ENCODE peak calls at places on chromosomes 5 and 9, in nine cellular contexts. Z is astrocyte, U is uterus, X is LNCaP clone FGC, R is brain microvascular endothelial cell, H is GM12865, J is heart right ventricle, G is psoas muscle, B is upper lobe of right lung. C is an unnamed sample.

GRCh38 chr9:24096756-24097155 is 270.7 kb upstream of the ELAVL2 start:
- DNase-seq in Z (no peak), U (no peak), X (no peak), R (no peak), H (no peak), J (no peak), G (no peak), B (no peak), C (no peak)

GRCh38 chr5:3155029-3155428 is 403.6 kb upstream of the IRX2 start:
- DNase-seq in Z (no peak), U (no peak), X (no peak), R (no peak), H (no peak), J (no peak), G (no peak), B (no peak), C (no peak)

GRCh38 chr5:57844410-57844809 is 361.8 kb upstream of the ACTBL2 start:
- DNase-seq in Z (no peak), U (no peak), X (no peak), R (no peak), H (no peak), J (peak), G (no peak), B (no peak), C (no peak)

GRCh38 chr5:107204413-107204812 is 466.3 kb downstream of the EFNA5 start:
- DNase-seq in Z (no peak), U (no peak), X (no peak), R (no peak), H (no peak), J (no peak), G (no peak), B (no peak), C (no peak)

GRCh38 chr5:95730011-95730700 is 980 bp upstream of the RHOBTB3 start:
- DNase-seq in Z (no peak), U (no peak), X (no peak), R (no peak), H (no peak), J (no peak), G (no peak), B (no peak), C (no peak)

GRCh38 chr9:105318729-105319513 is 74.5 kb downstream of the SLC44A1 start:
- DNase-seq in Z (no peak), U (no peak), X (peak), R (no peak), H (peak), J (no peak), G (no peak), B (no peak), C (no peak)

GRCh38 chr9:1231998-1232919 is 182.1 kb downstream of the DMRT2 start:
- DNase-seq in Z (peak), U (peak), X (peak), R (peak), H (no peak), J (peak), G (peak), B (peak), C (peak)

GRCh38 chr5:134249469-134250379 is 23.9 kb upstream of the PPP2CA start:
- DNase-seq in Z (no peak), U (peak), X (no peak), R (no peak), H (no peak), J (no peak), G (no peak), B (peak), C (no peak)

GRCh38 chr5:58127486-58128220 is 332.2 kb downstream of the PLK2 start:
- DNase-seq in Z (no peak), U (no peak), X (peak), R (no peak), H (no peak), J (no peak), G (no peak), B (no peak), C (no peak)

GRCh38 chr9:112093147-112093874 is 81.8 kb downstream of the SUSD1 start:
- DNase-seq in Z (no peak), U (no peak), X (no peak), R (no peak), H (no peak), J (no peak), G (no peak), B (no peak), C (no peak)

GRCh38 chr5:101306391-101307137 is 403.5 kb upstream of the ST8SIA4 start:
- DNase-seq in Z (peak), U (no peak), X (no peak), R (no peak), H (no peak), J (no peak), G (no peak), B (no peak), C (no peak)

GRCh38 chr5:58094031-58094430 is 365.9 kb downstream of the PLK2 start:
- DNase-seq in Z (no peak), U (no peak), X (no peak), R (no peak), H (peak), J (no peak), G (no peak), B (no peak), C (no peak)

GRCh38 chr5:125412561-125413535 is 666.4 kb upstream of the ZNF608 start:
- DNase-seq in Z (peak), U (peak), X (no peak), R (peak), H (peak), J (peak), G (peak), B (peak), C (peak)

GRCh38 chr9:106713206-106713605 is 149.8 kb upstream of the ZNF462 start:
- DNase-seq in Z (no peak), U (no peak), X (no peak), R (no peak), H (no peak), J (no peak), G (no peak), B (no peak), C (no peak)

GRCh38 chr5:42547146-42547545 is 123.9 kb downstream of the GHR start:
- DNase-seq in Z (peak), U (no peak), X (no peak), R (peak), H (no peak), J (no peak), G (no peak), B (no peak), C (no peak)

GRCh38 chr9:31582071-31582470 is 802.4 kb upstream of the ACO1 start:
- DNase-seq in Z (no peak), U (no peak), X (no peak), R (no peak), H (no peak), J (no peak), G (no peak), B (no peak), C (no peak)

GRCh38 chr5:24364711-24365110 is 280.1 kb downstream of the CDH10 start:
- DNase-seq in Z (no peak), U (no peak), X (no peak), R (no peak), H (no peak), J (no peak), G (no peak), B (no peak), C (no peak)

GRCh38 chr9:124264812-124265211 is 7.1 kb downstream of the NEK6 start:
- DNase-seq in Z (peak), U (no peak), X (no peak), R (no peak), H (peak), J (no peak), G (no peak), B (no peak), C (no peak)

GRCh38 chr5:160837749-160838593 is 14.0 kb downstream of the ATP10B start:
- DNase-seq in Z (peak), U (no peak), X (no peak), R (no peak), H (no peak), J (no peak), G (no peak), B (no peak), C (no peak)

GRCh38 chr9:131475956-131476776 is 26.6 kb upstream of the POMT1 start:
- DNase-seq in Z (no peak), U (no peak), X (no peak), R (no peak), H (no peak), J (peak), G (peak), B (peak), C (no peak)

GRCh38 chr5:35938518-35939227 is at the start of gene CAPSL:
- DNase-seq in Z (peak), U (peak), X (peak), R (peak), H (peak), J (no peak), G (no peak), B (no peak), C (peak)

GRCh38 chr5:128974567-128974966 is 9.3 kb downstream of the SLC27A6 start:
- DNase-seq in Z (no peak), U (no peak), X (no peak), R (no peak), H (no peak), J (no peak), G (no peak), B (no peak), C (no peak)

GRCh38 chr5:176792584-176793342 is 17.6 kb upstream of the UNC5A start:
- DNase-seq in Z (no peak), U (no peak), X (no peak), R (no peak), H (no peak), J (no peak), G (no peak), B (no peak), C (no peak)

GRCh38 chr5:95842955-95843544 is 20.5 kb upstream of the GLRX start:
- DNase-seq in Z (peak), U (no peak), X (peak), R (peak), H (peak), J (peak), G (peak), B (peak), C (no peak)

GRCh38 chr5:170747851-170748250 is 35.7 kb upstream of the GABRP start:
- DNase-seq in Z (no peak), U (no peak), X (no peak), R (peak), H (no peak), J (peak), G (no peak), B (no peak), C (no peak)

GRCh38 chr9:13035822-13036221 is 243.7 kb downstream of the MPDZ start:
- DNase-seq in Z (no peak), U (no peak), X (no peak), R (no peak), H (no peak), J (no peak), G (no peak), B (no peak), C (no peak)

GRCh38 chr9:137176302-137177182 is 4.7 kb upstream of the TMEM210 start:
- DNase-seq in Z (no peak), U (no peak), X (no peak), R (peak), H (peak), J (no peak), G (no peak), B (no peak), C (no peak)

DNA sequence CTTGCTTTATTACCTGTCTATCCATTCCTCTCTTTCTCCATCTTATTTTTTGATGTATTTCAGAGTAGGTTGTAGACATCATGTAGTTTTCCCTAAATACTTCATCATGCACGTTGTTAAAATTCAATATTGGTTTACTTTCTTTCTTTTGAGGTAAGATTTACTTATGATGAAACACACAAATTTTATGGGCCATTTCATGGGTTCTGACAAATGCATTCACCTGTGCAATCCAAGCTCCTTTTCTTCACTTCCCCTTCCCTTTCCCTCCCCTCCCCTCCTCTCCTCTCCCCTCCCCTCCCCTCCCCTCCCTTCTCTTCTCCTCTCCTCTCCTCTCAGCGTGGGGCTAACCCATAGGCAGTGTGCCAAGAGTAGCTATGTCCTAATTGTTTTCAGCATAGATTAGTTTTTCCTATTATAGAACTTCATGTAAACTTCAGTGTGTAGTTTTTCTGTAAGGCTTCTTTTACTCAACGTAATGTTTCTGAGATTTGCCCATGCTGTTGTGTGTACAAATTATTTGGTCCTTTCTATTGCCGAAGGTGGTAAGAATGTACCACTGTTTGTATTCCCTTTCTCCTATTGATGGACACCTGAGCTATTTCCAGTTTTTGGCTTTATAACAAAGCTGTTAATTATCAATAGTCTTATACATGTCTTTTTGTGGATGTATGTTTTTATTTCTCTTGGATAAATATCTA is 92.9 kb upstream of the CLINT1 start:
- DNase-seq in Z (no peak), U (no peak), X (no peak), R (no peak), H (no peak), J (no peak), G (no peak), B (no peak), C (no peak)
- TF ChIP-seq CTCF in Z (no peak), U (no peak), X (no peak), R (no peak), H (no peak), J (no peak), G (no peak), B (no peak), C (no peak)

GRCh38 chr5:38607930-38608545 is 51.6 kb upstream of the LIFR start:
- DNase-seq in Z (peak), U (no peak), X (peak), R (peak), H (no peak), J (no peak), G (no peak), B (no peak), C (no peak)
- H3K4me3 ChIP-seq in Z (no peak), U (no peak), X (peak), R (no peak), H (no peak), J (no peak), G (peak), B (no peak), C (no peak)

GRCh38 chr5:152503206-152503605 is 98.1 kb upstream of the NMUR2 start:
- DNase-seq in Z (no peak), U (no peak), X (no peak), R (no peak), H (peak), J (no peak), G (no peak), B (no peak), C (no peak)

GRCh38 chr5:152501294-152501693 is 96.2 kb upstream of the NMUR2 start:
- DNase-seq in Z (no peak), U (no peak), X (no peak), R (no peak), H (no peak), J (no peak), G (no peak), B (no peak), C (no peak)

GRCh38 chr5:152499816-152500575 is 94.9 kb upstream of the NMUR2 start:
- DNase-seq in Z (no peak), U (no peak), X (no peak), R (no peak), H (no peak), J (no peak), G (no peak), B (no peak), C (no peak)

GRCh38 chr5:152505442-152506042 is 100.5 kb upstream of the NMUR2 start:
- DNase-seq in Z (peak), U (peak), X (peak), R (peak), H (peak), J (no peak), G (no peak), B (no peak), C (peak)
- TF ChIP-seq CTCF in Z (peak), U (peak), X (peak), R (peak), H (peak), J (peak), G (peak), B (peak), C (peak)

GRCh38 chr9:14214693-14215092 is 99.2 kb downstream of the NFIB start:
- DNase-seq in Z (no peak), U (no peak), X (no peak), R (no peak), H (no peak), J (no peak), G (no peak), B (no peak), C (no peak)

GRCh38 chr9:14214065-14214684 is 99.8 kb downstream of the NFIB start:
- DNase-seq in Z (no peak), U (no peak), X (no peak), R (no peak), H (no peak), J (no peak), G (no peak), B (no peak), C (no peak)

GRCh38 chr9:14212116-14212515 is 101.8 kb downstream of the NFIB start:
- DNase-seq in Z (peak), U (no peak), X (no peak), R (no peak), H (no peak), J (no peak), G (no peak), B (no peak), C (no peak)

GRCh38 chr9:14212697-14213420 is 101.1 kb downstream of the NFIB start:
- DNase-seq in Z (no peak), U (no peak), X (peak), R (no peak), H (no peak), J (no peak), G (no peak), B (no peak), C (no peak)

GRCh38 chr9:14213504-14213903 is 100.4 kb downstream of the NFIB start:
- DNase-seq in Z (no peak), U (no peak), X (no peak), R (no peak), H (no peak), J (no peak), G (no peak), B (no peak), C (no peak)
- H3K4me3 ChIP-seq in Z (no peak), U (no peak), X (no peak), R (no peak), H (no peak), J (no peak), G (no peak), B (no peak), C (no peak)

GRCh38 chr5:154461531-154461930 is 15.7 kb downstream of the SAP30L start:
- DNase-seq in Z (no peak), U (no peak), X (no peak), R (peak), H (no peak), J (no peak), G (no peak), B (no peak), C (no peak)
- TF ChIP-seq CTCF in Z (peak), U (no peak), X (peak), R (peak), H (no peak), J (peak), G (no peak), B (no peak), C (peak)

DNA sequence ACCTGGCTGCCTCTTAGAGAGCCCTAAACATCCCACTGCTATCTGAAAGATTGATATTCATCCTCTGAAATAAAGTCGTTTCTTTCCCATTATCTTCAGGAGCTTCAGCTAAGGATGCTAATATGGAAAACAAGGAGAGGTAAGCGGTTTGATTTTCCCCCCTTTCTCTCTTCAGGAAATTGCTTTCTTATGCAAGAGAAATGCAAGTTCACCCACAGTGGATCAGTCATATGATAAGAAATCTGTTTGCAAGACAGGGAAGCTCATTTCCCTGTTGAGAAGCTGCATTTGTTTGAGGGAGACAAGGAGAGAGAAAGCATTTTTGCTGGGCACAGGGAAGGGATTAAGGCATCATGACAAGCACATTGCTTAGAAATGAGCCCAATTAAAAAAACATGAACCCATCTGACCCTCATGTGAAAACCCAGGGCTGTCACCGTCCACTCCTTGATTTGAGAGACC is 53.7 kb upstream of the BOD1 start:
- DNase-seq in Z (peak), U (no peak), X (no peak), R (no peak), H (no peak), J (no peak), G (no peak), B (no peak), C (no peak)
- H3K4me3 ChIP-seq in Z (no peak), U (no peak), X (no peak), R (no peak), H (no peak), J (no peak), G (peak), B (no peak), C (no peak)